ENCODE peak calls at places on chromosome 6, in five cellular contexts. W is fibroblast of the aortic adventitia; G is KBM-7; V is activated naive CD8-positive, alpha-beta T cell treated with anti-CD3 and anti-CD28 coated beads, Interleukin-2, amount 50 U/mL, for 24 hours; R is AG08396. D is an unnamed sample.
A peak's percentile ranks its signal among the peaks of the same experiment; 100 is the strongest.

GRCh38 chr6:170018422-170019258 is 267.2 kb downstream of the ERMARD start:
- DNase-seq in W (no peak), V (no peak), G (no peak), R (no peak), D (no peak)

GRCh38 chr6:40755046-40755681 is 168.0 kb upstream of the LRFN2 start:
- DNase-seq in G (no peak), R (peak; percentile 86), W (peak; percentile 39), V (no peak), D (no peak)

GRCh38 chr6:39452306-39452705 is 129.8 kb upstream of the KCNK16 start:
- DNase-seq in R (peak; percentile 47), G (no peak), W (peak; percentile 2), V (no peak), D (no peak)

GRCh38 chr6:141261672-141262060 is 871.1 kb upstream of the GJE1 start:
- DNase-seq in W (no peak), R (no peak), V (no peak), G (no peak), D (no peak)

GRCh38 chr6:13702809-13703302 is 8.8 kb downstream of the RANBP9 start:
- DNase-seq in V (no peak), G (peak; percentile 84), R (no peak), W (no peak), D (no peak)

GRCh38 chr6:38524436-38525145 is 115.1 kb downstream of the BTBD9 start:
- DNase-seq in W (peak; percentile 38), V (no peak), G (no peak), R (no peak), D (no peak)

GRCh38 chr6:88238901-88239300 is 72.8 kb upstream of the CNR1 start:
- DNase-seq in R (no peak), V (no peak), G (no peak), W (no peak), D (no peak)

GRCh38 chr6:161186173-161186769 is 87.6 kb downstream of the AGPAT4 start:
- DNase-seq in R (peak; percentile 60), G (peak; percentile 77), V (no peak), W (peak; percentile 71), D (peak; percentile 25)

GRCh38 chr6:137698636-137699035 is 168.4 kb upstream of the TNFAIP3 start:
- DNase-seq in W (no peak), V (no peak), G (peak; percentile 61), R (no peak), D (no peak)

GRCh38 chr6:136526196-136526930 is 23.9 kb downstream of the MAP7 start:
- DNase-seq in V (peak; percentile 32), G (peak; percentile 85), W (peak; percentile 55), R (peak; percentile 71), D (no peak)

GRCh38 chr6:110474500-110474899 is 1.9 kb downstream of the SLC22A16 start:
- DNase-seq in R (no peak), G (no peak), V (no peak), W (no peak), D (no peak)

GRCh38 chr6:12973302-12973865 is 256.8 kb downstream of the PHACTR1 start:
- DNase-seq in V (no peak), W (no peak), G (peak; percentile 39), R (no peak), D (no peak)

GRCh38 chr6:1708141-1708540 is 98.4 kb downstream of the FOXC1 start:
- DNase-seq in W (no peak), G (no peak), R (no peak), V (no peak), D (no peak)

GRCh38 chr6:166441641-166442078 is 58.9 kb upstream of the MPC1 start:
- DNase-seq in R (no peak), G (no peak), V (no peak), W (no peak), D (no peak)